ENCODE peak calls at places on chromosomes 3 and 15, in six cellular contexts. One of them, this sample, is unnamed.

GRCh38 chr15:79562538-79563298 is 130.6 kb downstream of the MINAR1 start:
- DNase-seq in stimulated activated naive CD8-positive, alpha-beta T cell treated with anti-CD3 and anti-CD28 coated beads, Interleukin-15, Interleukin-2, amounts not matched to agents 100 U/mL and 50 U/mL, for 24 hours: no peak
- DNase-seq in heart right ventricle: no peak
- DNase-seq in HFF-Myc: no peak
- DNase-seq in ecto neural progenitor cell: no peak
- DNase-seq in midbrain: no peak
- DNase-seq in this sample: no peak

GRCh38 chr3:72414481-72415016 is 433.7 kb downstream of the SHQ1 start:
- DNase-seq in midbrain: no peak
- DNase-seq in heart right ventricle: no peak
- DNase-seq in stimulated activated naive CD8-positive, alpha-beta T cell treated with anti-CD3 and anti-CD28 coated beads, Interleukin-15, Interleukin-2, amounts not matched to agents 100 U/mL and 50 U/mL, for 24 hours: no peak
- DNase-seq in ecto neural progenitor cell: no peak
- DNase-seq in HFF-Myc: no peak
- DNase-seq in this sample: no peak

GRCh38 chr3:197378987-197379718 is 80.7 kb upstream of the DLG1 start:
- DNase-seq in stimulated activated naive CD8-positive, alpha-beta T cell treated with anti-CD3 and anti-CD28 coated beads, Interleukin-15, Interleukin-2, amounts not matched to agents 100 U/mL and 50 U/mL, for 24 hours: no peak
- DNase-seq in heart right ventricle: no peak
- DNase-seq in ecto neural progenitor cell: no peak
- DNase-seq in HFF-Myc: no peak
- DNase-seq in midbrain: no peak
- DNase-seq in this sample: no peak

GRCh38 chr3:107235193-107235922 is 141.9 kb upstream of the CCDC54 start:
- DNase-seq in midbrain: peak; percentile 71
- DNase-seq in heart right ventricle: no peak
- DNase-seq in ecto neural progenitor cell: no peak
- DNase-seq in HFF-Myc: no peak
- DNase-seq in stimulated activated naive CD8-positive, alpha-beta T cell treated with anti-CD3 and anti-CD28 coated beads, Interleukin-15, Interleukin-2, amounts not matched to agents 100 U/mL and 50 U/mL, for 24 hours: no peak
- DNase-seq in this sample: no peak

GRCh38 chr3:53842436-53843194 is 3.6 kb downstream of the CHDH start:
- DNase-seq in ecto neural progenitor cell: no peak
- DNase-seq in HFF-Myc: no peak
- DNase-seq in heart right ventricle: peak; percentile 38
- DNase-seq in midbrain: peak; percentile 88
- DNase-seq in stimulated activated naive CD8-positive, alpha-beta T cell treated with anti-CD3 and anti-CD28 coated beads, Interleukin-15, Interleukin-2, amounts not matched to agents 100 U/mL and 50 U/mL, for 24 hours: no peak
- DNase-seq in this sample: peak; percentile 85

GRCh38 chr15:75455982-75456531 is 4.6 kb upstream of the SIN3A start:
- DNase-seq in stimulated activated naive CD8-positive, alpha-beta T cell treated with anti-CD3 and anti-CD28 coated beads, Interleukin-15, Interleukin-2, amounts not matched to agents 100 U/mL and 50 U/mL, for 24 hours: peak; percentile 59
- DNase-seq in ecto neural progenitor cell: no peak
- DNase-seq in HFF-Myc: no peak
- DNase-seq in midbrain: peak; percentile 51
- DNase-seq in heart right ventricle: no peak
- DNase-seq in this sample: no peak

GRCh38 chr3:86073799-86074198 is 917.1 kb downstream of the VGLL3 start:
- DNase-seq in HFF-Myc: no peak
- DNase-seq in ecto neural progenitor cell: no peak
- DNase-seq in midbrain: no peak
- DNase-seq in heart right ventricle: no peak
- DNase-seq in stimulated activated naive CD8-positive, alpha-beta T cell treated with anti-CD3 and anti-CD28 coated beads, Interleukin-15, Interleukin-2, amounts not matched to agents 100 U/mL and 50 U/mL, for 24 hours: no peak
- DNase-seq in this sample: no peak

GRCh38 chr15:60787737-60788513 is 309.0 kb upstream of the ICE2 start:
- DNase-seq in stimulated activated naive CD8-positive, alpha-beta T cell treated with anti-CD3 and anti-CD28 coated beads, Interleukin-15, Interleukin-2, amounts not matched to agents 100 U/mL and 50 U/mL, for 24 hours: peak; percentile 54
- DNase-seq in heart right ventricle: no peak
- DNase-seq in midbrain: no peak
- DNase-seq in HFF-Myc: no peak
- DNase-seq in ecto neural progenitor cell: no peak
- DNase-seq in this sample: no peak

GRCh38 chr3:157542711-157543485 is 39.7 kb upstream of the VEPH1 start:
- DNase-seq in stimulated activated naive CD8-positive, alpha-beta T cell treated with anti-CD3 and anti-CD28 coated beads, Interleukin-15, Interleukin-2, amounts not matched to agents 100 U/mL and 50 U/mL, for 24 hours: no peak
- DNase-seq in HFF-Myc: no peak
- DNase-seq in midbrain: no peak
- DNase-seq in ecto neural progenitor cell: peak; percentile 78
- DNase-seq in heart right ventricle: peak; percentile 53
- DNase-seq in this sample: peak; percentile 20

GRCh38 chr3:144011251-144011799 is 39.7 kb downstream of the DIPK2A start:
- DNase-seq in heart right ventricle: no peak
- DNase-seq in HFF-Myc: no peak
- DNase-seq in stimulated activated naive CD8-positive, alpha-beta T cell treated with anti-CD3 and anti-CD28 coated beads, Interleukin-15, Interleukin-2, amounts not matched to agents 100 U/mL and 50 U/mL, for 24 hours: no peak
- DNase-seq in ecto neural progenitor cell: no peak
- DNase-seq in midbrain: no peak
- DNase-seq in this sample: no peak

GRCh38 chr3:58988041-58988440 is 61.8 kb downstream of the CFAP20DC start:
- DNase-seq in ecto neural progenitor cell: no peak
- DNase-seq in stimulated activated naive CD8-positive, alpha-beta T cell treated with anti-CD3 and anti-CD28 coated beads, Interleukin-15, Interleukin-2, amounts not matched to agents 100 U/mL and 50 U/mL, for 24 hours: no peak
- DNase-seq in heart right ventricle: no peak
- DNase-seq in HFF-Myc: no peak
- DNase-seq in midbrain: no peak
- DNase-seq in this sample: no peak

GRCh38 chr15:86572368-86572841 is 492.7 kb downstream of the AGBL1 start:
- DNase-seq in HFF-Myc: no peak
- DNase-seq in midbrain: no peak
- DNase-seq in stimulated activated naive CD8-positive, alpha-beta T cell treated with anti-CD3 and anti-CD28 coated beads, Interleukin-15, Interleukin-2, amounts not matched to agents 100 U/mL and 50 U/mL, for 24 hours: no peak
- DNase-seq in ecto neural progenitor cell: no peak
- DNase-seq in heart right ventricle: no peak
- DNase-seq in this sample: no peak

GRCh38 chr3:142645236-142645793 is 49.1 kb downstream of the PLS1 start:
- DNase-seq in HFF-Myc: peak; percentile 24
- DNase-seq in heart right ventricle: no peak
- DNase-seq in midbrain: no peak
- DNase-seq in stimulated activated naive CD8-positive, alpha-beta T cell treated with anti-CD3 and anti-CD28 coated beads, Interleukin-15, Interleukin-2, amounts not matched to agents 100 U/mL and 50 U/mL, for 24 hours: no peak
- DNase-seq in ecto neural progenitor cell: no peak
- DNase-seq in this sample: no peak

GRCh38 chr3:12125772-12126171 is 32.9 kb downstream of the TIMP4 start:
- DNase-seq in HFF-Myc: no peak
- DNase-seq in midbrain: no peak
- DNase-seq in stimulated activated naive CD8-positive, alpha-beta T cell treated with anti-CD3 and anti-CD28 coated beads, Interleukin-15, Interleukin-2, amounts not matched to agents 100 U/mL and 50 U/mL, for 24 hours: no peak
- DNase-seq in heart right ventricle: no peak
- DNase-seq in ecto neural progenitor cell: no peak
- DNase-seq in this sample: no peak

GRCh38 chr15:58462547-58462946 is 30.8 kb downstream of the LIPC start:
- DNase-seq in midbrain: no peak
- DNase-seq in stimulated activated naive CD8-positive, alpha-beta T cell treated with anti-CD3 and anti-CD28 coated beads, Interleukin-15, Interleukin-2, amounts not matched to agents 100 U/mL and 50 U/mL, for 24 hours: no peak
- DNase-seq in ecto neural progenitor cell: no peak
- DNase-seq in HFF-Myc: no peak
- DNase-seq in heart right ventricle: no peak
- DNase-seq in this sample: no peak

GRCh38 chr15:35784745-35785144 is 238.8 kb upstream of the DPH6 start:
- DNase-seq in ecto neural progenitor cell: no peak
- DNase-seq in heart right ventricle: no peak
- DNase-seq in HFF-Myc: no peak
- DNase-seq in midbrain: no peak
- DNase-seq in stimulated activated naive CD8-positive, alpha-beta T cell treated with anti-CD3 and anti-CD28 coated beads, Interleukin-15, Interleukin-2, amounts not matched to agents 100 U/mL and 50 U/mL, for 24 hours: no peak
- DNase-seq in this sample: no peak

GRCh38 chr15:81575436-81576123 is 201.6 kb upstream of the TMC3 start:
- DNase-seq in HFF-Myc: no peak
- DNase-seq in stimulated activated naive CD8-positive, alpha-beta T cell treated with anti-CD3 and anti-CD28 coated beads, Interleukin-15, Interleukin-2, amounts not matched to agents 100 U/mL and 50 U/mL, for 24 hours: no peak
- DNase-seq in ecto neural progenitor cell: no peak
- DNase-seq in midbrain: no peak
- DNase-seq in heart right ventricle: no peak
- DNase-seq in this sample: no peak

GRCh38 chr3:1235526-1236120 is 142.8 kb downstream of the CNTN6 start:
- DNase-seq in ecto neural progenitor cell: no peak
- DNase-seq in heart right ventricle: no peak
- DNase-seq in midbrain: no peak
- DNase-seq in stimulated activated naive CD8-positive, alpha-beta T cell treated with anti-CD3 and anti-CD28 coated beads, Interleukin-15, Interleukin-2, amounts not matched to agents 100 U/mL and 50 U/mL, for 24 hours: no peak
- DNase-seq in HFF-Myc: no peak
- DNase-seq in this sample: no peak

GRCh38 chr3:55556622-55557531 is 69.8 kb upstream of the WNT5A start:
- DNase-seq in ecto neural progenitor cell: no peak
- DNase-seq in heart right ventricle: no peak
- DNase-seq in midbrain: no peak
- DNase-seq in HFF-Myc: no peak
- DNase-seq in stimulated activated naive CD8-positive, alpha-beta T cell treated with anti-CD3 and anti-CD28 coated beads, Interleukin-15, Interleukin-2, amounts not matched to agents 100 U/mL and 50 U/mL, for 24 hours: no peak
- DNase-seq in this sample: peak; percentile 12

GRCh38 chr3:26622634-26623408 is at the start of gene LRRC3B:
- DNase-seq in stimulated activated naive CD8-positive, alpha-beta T cell treated with anti-CD3 and anti-CD28 coated beads, Interleukin-15, Interleukin-2, amounts not matched to agents 100 U/mL and 50 U/mL, for 24 hours: no peak
- DNase-seq in midbrain: peak; percentile 22
- DNase-seq in heart right ventricle: no peak
- DNase-seq in ecto neural progenitor cell: peak; percentile 83
- DNase-seq in HFF-Myc: no peak
- DNase-seq in this sample: peak; percentile 69

GRCh38 chr15:45307230-45307924 is 55.3 kb downstream of the SLC28A2 start:
- DNase-seq in midbrain: peak; percentile 65
- DNase-seq in ecto neural progenitor cell: no peak
- DNase-seq in stimulated activated naive CD8-positive, alpha-beta T cell treated with anti-CD3 and anti-CD28 coated beads, Interleukin-15, Interleukin-2, amounts not matched to agents 100 U/mL and 50 U/mL, for 24 hours: no peak
- DNase-seq in HFF-Myc: peak; percentile 11
- DNase-seq in heart right ventricle: peak; percentile 16
- DNase-seq in this sample: peak; percentile 62

GRCh38 chr3:127206154-127206553 is 13.2 kb downstream of the PRR23E start:
- DNase-seq in ecto neural progenitor cell: no peak
- DNase-seq in midbrain: peak; percentile 2
- DNase-seq in heart right ventricle: no peak
- DNase-seq in stimulated activated naive CD8-positive, alpha-beta T cell treated with anti-CD3 and anti-CD28 coated beads, Interleukin-15, Interleukin-2, amounts not matched to agents 100 U/mL and 50 U/mL, for 24 hours: no peak
- DNase-seq in HFF-Myc: no peak
- DNase-seq in this sample: no peak

GRCh38 chr3:114319453-114319852 is 25.6 kb downstream of the TIGIT start:
- DNase-seq in stimulated activated naive CD8-positive, alpha-beta T cell treated with anti-CD3 and anti-CD28 coated beads, Interleukin-15, Interleukin-2, amounts not matched to agents 100 U/mL and 50 U/mL, for 24 hours: no peak
- DNase-seq in HFF-Myc: peak; percentile 51
- DNase-seq in ecto neural progenitor cell: no peak
- DNase-seq in heart right ventricle: no peak
- DNase-seq in midbrain: no peak
- DNase-seq in this sample: no peak

GRCh38 chr3:122415104-122415744 is 638 bp downstream of the WDR5B start:
- DNase-seq in ecto neural progenitor cell: peak; percentile 50
- DNase-seq in HFF-Myc: no peak
- DNase-seq in midbrain: no peak
- DNase-seq in heart right ventricle: peak; percentile 11
- DNase-seq in stimulated activated naive CD8-positive, alpha-beta T cell treated with anti-CD3 and anti-CD28 coated beads, Interleukin-15, Interleukin-2, amounts not matched to agents 100 U/mL and 50 U/mL, for 24 hours: peak; percentile 57
- DNase-seq in this sample: peak; percentile 61

GRCh38 chr3:153291052-153291689 is 129.1 kb downstream of the RAP2B start:
- DNase-seq in midbrain: no peak
- DNase-seq in stimulated activated naive CD8-positive, alpha-beta T cell treated with anti-CD3 and anti-CD28 coated beads, Interleukin-15, Interleukin-2, amounts not matched to agents 100 U/mL and 50 U/mL, for 24 hours: no peak
- DNase-seq in HFF-Myc: no peak
- DNase-seq in heart right ventricle: no peak
- DNase-seq in ecto neural progenitor cell: no peak
- DNase-seq in this sample: no peak

GRCh38 chr15:38069506-38069905 is 135.1 kb downstream of the TMCO5A start:
- DNase-seq in ecto neural progenitor cell: peak; percentile 48
- DNase-seq in stimulated activated naive CD8-positive, alpha-beta T cell treated with anti-CD3 and anti-CD28 coated beads, Interleukin-15, Interleukin-2, amounts not matched to agents 100 U/mL and 50 U/mL, for 24 hours: no peak
- DNase-seq in midbrain: no peak
- DNase-seq in heart right ventricle: peak; percentile 23
- DNase-seq in HFF-Myc: peak; percentile 88
- DNase-seq in this sample: no peak

GRCh38 chr3:106862067-106862466 is 515.2 kb upstream of the CCDC54 start:
- DNase-seq in HFF-Myc: no peak
- DNase-seq in midbrain: peak; percentile 26
- DNase-seq in ecto neural progenitor cell: no peak
- DNase-seq in heart right ventricle: no peak
- DNase-seq in stimulated activated naive CD8-positive, alpha-beta T cell treated with anti-CD3 and anti-CD28 coated beads, Interleukin-15, Interleukin-2, amounts not matched to agents 100 U/mL and 50 U/mL, for 24 hours: no peak
- DNase-seq in this sample: no peak